ENCODE peak calls at places on chromosomes 16 and 17, in ten cellular contexts. U, Y, N, A, T, Z, C, E, K and L are unnamed samples. For H3K4me1, the result is how much of the 10 kb centered on the place peaks cover.

GRCh38 chr17:77286641-77287431 is 146.1 kb downstream of the SEC14L1 start:
- DNase-seq in U (peak), Y (peak), N (no peak), A (no peak), T (peak), Z (peak), C (peak), E (peak), K (peak), L (peak)

GRCh38 chr16:89395150-89396142 is 94.9 kb downstream of the ANKRD11 start:
- DNase-seq in U (peak), Y (peak), N (no peak), A (no peak), T (peak), Z (peak), C (peak), E (peak), K (peak), L (peak)

GRCh38 chr17:17044846-17045561 is 2.7 kb downstream of the MPRIP start:
- DNase-seq in U (peak), Y (no peak), N (no peak), A (no peak), T (no peak), Z (peak), C (no peak), E (peak), K (peak), L (no peak)

GRCh38 chr17:75695141-75695829 is 26.0 kb upstream of the ITGB4 start:
- DNase-seq in U (peak), Y (no peak), N (no peak), A (no peak), T (no peak), Z (no peak), C (no peak), E (no peak), K (no peak), L (peak)

GRCh38 chr17:2624292-2624731 is 30.9 kb downstream of the PAFAH1B1 start:
- DNase-seq in U (no peak), Y (no peak), N (no peak), A (no peak), T (no peak), Z (no peak), C (no peak), E (no peak), K (no peak), L (no peak)

GRCh38 chr17:77891602-77892001 is 66.9 kb upstream of the TNRC6C start:
- DNase-seq in U (no peak), Y (peak), N (no peak), A (no peak), T (no peak), Z (no peak), C (no peak), E (no peak), K (peak), L (no peak)

GRCh38 chr17:65559802-65560627 is 1.4 kb downstream of the AXIN2 start:
- DNase-seq in U (peak), Y (peak), N (peak), A (peak), T (peak), Z (peak), C (peak), E (peak), K (peak), L (no peak)

GRCh38 chr17:15262291-15263205 is 2.6 kb downstream of the PMP22 start:
- DNase-seq in U (peak), Y (peak), N (no peak), A (no peak), T (peak), Z (peak), C (peak), E (peak), K (peak), L (no peak)

DNA sequence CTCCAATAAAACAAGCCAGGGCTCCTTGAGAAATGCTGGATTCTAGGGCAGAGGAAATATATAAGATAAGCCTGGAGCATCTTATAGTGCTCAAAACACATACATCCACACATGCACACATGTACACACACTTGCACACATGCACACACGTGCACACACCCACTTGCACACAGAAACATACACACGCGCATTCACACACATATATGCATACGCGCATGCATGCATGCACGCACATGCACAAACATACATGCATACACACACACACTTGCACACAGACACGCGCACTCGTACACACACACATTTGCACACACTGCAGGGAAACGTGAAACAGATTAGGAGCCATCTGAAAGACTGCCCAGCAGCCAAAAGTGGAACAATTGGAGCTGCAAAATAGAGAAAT is 8.0 kb upstream of the ENPP7 start:
- DNase-seq in U (no peak), Y (no peak), N (no peak), A (no peak), T (no peak), Z (no peak), C (no peak), E (no peak), K (no peak), L (no peak)
- H3K27ac ChIP-seq in U (no peak), Y (no peak), N (no peak), A (no peak), T (no peak), Z (no peak), C (no peak), E (no peak), K (no peak), L (no peak)

DNA sequence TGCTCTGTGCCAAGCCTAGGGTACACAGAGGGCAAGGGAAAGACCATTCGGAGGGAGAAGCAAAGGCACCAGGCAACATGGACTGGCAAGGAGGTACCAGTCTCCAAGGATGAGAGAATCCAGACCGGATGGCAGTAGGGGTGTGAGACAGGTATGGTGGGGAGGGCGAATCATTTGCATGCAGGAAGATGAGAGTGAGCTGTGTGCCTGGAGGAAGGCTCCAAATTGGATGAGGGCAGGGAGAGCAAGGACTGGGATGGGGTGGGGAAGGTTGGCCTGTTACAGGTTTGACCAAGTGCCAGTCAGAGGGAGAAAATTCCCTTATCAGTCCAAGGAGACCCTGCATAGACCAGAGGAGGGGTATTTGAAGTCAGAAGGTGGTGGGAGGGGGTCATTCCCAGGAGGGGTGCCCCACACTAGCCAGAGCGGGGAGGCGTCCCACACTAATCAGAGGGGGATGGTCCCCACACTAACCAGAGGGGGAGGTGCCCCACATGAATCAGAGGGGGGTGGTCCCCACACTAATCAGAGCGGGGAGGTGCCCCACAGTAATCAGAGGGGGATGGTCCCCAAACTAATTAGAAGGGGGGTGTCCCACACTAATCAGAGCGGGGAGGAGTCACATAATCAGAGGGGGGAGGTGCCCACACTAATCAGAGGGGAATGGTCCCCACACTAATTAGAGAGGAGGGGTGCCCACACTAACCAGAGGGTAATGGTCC is 737 bp downstream of the CANT1 start:
- DNase-seq in U (no peak), Y (no peak), N (no peak), A (no peak), T (no peak), Z (no peak), C (no peak), E (no peak), K (peak), L (no peak)
- H3K4me1 ChIP-seq in U (under half), Y (under half), N (under half), A (under half), T (half or more), Z (under half), C (under half), E (half or more), K (under half), L (half or more)

GRCh38 chr17:42424991-42425610 is 2.0 kb upstream of the CAVIN1 start:
- DNase-seq in U (peak), Y (no peak), N (no peak), A (no peak), T (no peak), Z (no peak), C (no peak), E (no peak), K (no peak), L (no peak)
- H3K27ac ChIP-seq in U (peak), Y (no peak), N (no peak), A (no peak), T (no peak), Z (no peak), C (peak), E (peak), K (no peak), L (no peak)

GRCh38 chr16:81787659-81788058 is 8.6 kb downstream of the PLCG2 start:
- DNase-seq in U (no peak), Y (no peak), N (no peak), A (no peak), T (no peak), Z (no peak), C (no peak), E (no peak), K (no peak), L (no peak)

GRCh38 chr16:81790277-81790676 is 11.2 kb downstream of the PLCG2 start:
- DNase-seq in U (no peak), Y (no peak), N (no peak), A (no peak), T (no peak), Z (no peak), C (no peak), E (no peak), K (no peak), L (no peak)

GRCh38 chr16:81792828-81793227 is 13.7 kb downstream of the PLCG2 start:
- DNase-seq in U (no peak), Y (no peak), N (no peak), A (no peak), T (no peak), Z (no peak), C (no peak), E (no peak), K (no peak), L (no peak)

GRCh38 chr16:81786868-81787267 is 7.8 kb downstream of the PLCG2 start:
- DNase-seq in U (no peak), Y (no peak), N (no peak), A (no peak), T (no peak), Z (no peak), C (no peak), E (no peak), K (no peak), L (no peak)

GRCh38 chr16:81790772-81791171 is 11.7 kb downstream of the PLCG2 start:
- DNase-seq in U (peak), Y (no peak), N (no peak), A (no peak), T (no peak), Z (no peak), C (no peak), E (no peak), K (no peak), L (no peak)
- H3K4me1 ChIP-seq in U (under half), Y (under half), N (under half), A (under half), T (under half), Z (under half), C (under half), E (under half), K (under half), L (under half)

GRCh38 chr16:35295856-35296255 is 1836.4 kb downstream of the TP53TG3F start:
- DNase-seq in U (no peak), Y (no peak), N (no peak), A (no peak), T (no peak), Z (no peak), C (no peak), E (no peak), K (no peak), L (no peak)
- H3K27ac ChIP-seq in U (no peak), Y (no peak), N (no peak), A (no peak), T (no peak), Z (no peak), C (no peak), E (no peak), K (no peak), L (no peak)

GRCh38 chr16:12513791-12514175 is 289.9 kb downstream of the CPPED1 start:
- DNase-seq in U (no peak), Y (peak), N (no peak), A (no peak), T (no peak), Z (no peak), C (no peak), E (no peak), K (no peak), L (no peak)

GRCh38 chr16:12513057-12513790 is 290.5 kb downstream of the CPPED1 start:
- DNase-seq in U (no peak), Y (peak), N (no peak), A (no peak), T (no peak), Z (no peak), C (no peak), E (no peak), K (no peak), L (no peak)

GRCh38 chr16:12509121-12509520 is 294.6 kb downstream of the CPPED1 start:
- DNase-seq in U (no peak), Y (peak), N (no peak), A (no peak), T (no peak), Z (no peak), C (no peak), E (no peak), K (peak), L (no peak)

GRCh38 chr16:12511308-12511707 is 292.4 kb downstream of the CPPED1 start:
- DNase-seq in U (no peak), Y (no peak), N (no peak), A (no peak), T (no peak), Z (no peak), C (no peak), E (no peak), K (peak), L (no peak)

GRCh38 chr16:12511708-12512107 is 292.0 kb downstream of the CPPED1 start:
- DNase-seq in U (no peak), Y (peak), N (no peak), A (no peak), T (no peak), Z (no peak), C (no peak), E (no peak), K (no peak), L (no peak)
- H3K4me1 ChIP-seq in U (under half), Y (under half), N (under half), A (under half), T (under half), Z (under half), C (under half), E (under half), K (under half), L (under half)

DNA sequence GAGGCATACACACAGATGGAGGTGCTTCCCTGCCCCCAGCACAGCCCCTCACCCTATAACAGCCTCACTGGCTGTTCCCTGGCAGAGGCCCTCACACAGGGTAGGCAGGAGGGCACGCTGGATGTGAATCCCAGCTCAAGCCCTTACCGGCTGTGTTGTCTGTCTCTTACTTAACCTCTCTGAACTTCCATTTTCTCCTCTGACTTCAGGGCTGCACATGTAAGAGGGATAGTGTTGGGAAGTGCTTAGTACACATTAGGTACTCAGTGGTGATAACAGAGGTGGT is 24.6 kb upstream of the EIF1 start:
- DNase-seq in U (no peak), Y (no peak), N (no peak), A (no peak), T (no peak), Z (no peak), C (no peak), E (no peak), K (no peak), L (no peak)
- H3K27ac ChIP-seq in U (no peak), Y (no peak), N (no peak), A (no peak), T (no peak), Z (no peak), C (no peak), E (no peak), K (no peak), L (peak)

GRCh38 chr17:41009936-41010335 is 1.0 kb upstream of the KRTAP3-1 start:
- DNase-seq in U (no peak), Y (no peak), N (no peak), A (no peak), T (no peak), Z (no peak), C (no peak), E (no peak), K (no peak), L (no peak)
- H3K4me1 ChIP-seq in U (under half), Y (under half), N (under half), A (under half), T (under half), Z (under half), C (under half), E (under half), K (under half), L (under half)

DNA sequence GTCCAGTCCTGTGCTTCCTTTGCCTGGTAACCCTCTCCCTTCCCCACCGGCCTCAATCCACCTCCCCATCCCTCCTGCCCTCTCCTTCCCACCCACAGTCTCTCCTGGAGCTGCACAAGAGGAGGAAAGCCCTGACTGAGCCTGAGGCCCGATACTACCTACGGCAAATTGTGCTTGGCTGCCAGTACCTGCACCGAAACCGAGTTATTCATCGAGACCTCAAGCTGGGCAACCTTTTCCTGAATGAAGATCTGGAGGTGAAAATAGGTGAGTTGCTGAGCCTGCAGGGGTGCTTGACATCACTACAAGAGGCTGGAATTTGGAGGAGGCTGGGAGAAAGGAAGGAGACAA is 1.3 kb downstream of the PLK1 start:
- DNase-seq in U (no peak), Y (no peak), N (no peak), A (no peak), T (no peak), Z (no peak), C (no peak), E (no peak), K (no peak), L (no peak)
- H3K27ac ChIP-seq in U (no peak), Y (no peak), N (no peak), A (peak), T (peak), Z (no peak), C (no peak), E (peak), K (no peak), L (peak)